ENCODE peak calls at places on chromosomes 3 and 15, in seven cellular contexts. P, E, M, I, W, A and J are unnamed samples.

GRCh38 chr3:65893631-65894030 is 145.1 kb downstream of the MAGI1 start:
- DNase-seq in P (no peak), E (no peak), M (no peak), I (no peak), W (no peak), A (no peak), J (no peak)

GRCh38 chr15:30953731-30954378 is 37.6 kb downstream of the MTMR10 start:
- DNase-seq in P (peak), E (peak), M (no peak), I (peak), W (peak), A (no peak), J (no peak)

GRCh38 chr3:97658670-97659285 is 105.8 kb upstream of the ARL6 start:
- DNase-seq in P (no peak), E (no peak), M (no peak), I (no peak), W (peak), A (no peak), J (no peak)

GRCh38 chr15:63327648-63328421 is 50.4 kb downstream of the APH1B start:
- DNase-seq in P (no peak), E (no peak), M (no peak), I (no peak), W (no peak), A (no peak), J (no peak)

GRCh38 chr3:168794427-168794826 is 698.7 kb upstream of the GOLIM4 start:
- DNase-seq in P (no peak), E (no peak), M (no peak), I (no peak), W (no peak), A (no peak), J (no peak)

GRCh38 chr3:138180375-138181029 is 5.8 kb upstream of the DBR1 start:
- DNase-seq in P (no peak), E (no peak), M (peak), I (no peak), W (peak), A (no peak), J (no peak)

GRCh38 chr3:150183619-150184425 is 213.1 kb upstream of the PFN2 start:
- DNase-seq in P (no peak), E (peak), M (peak), I (peak), W (peak), A (no peak), J (no peak)

GRCh38 chr15:92001307-92001706 is 147.8 kb downstream of the SLCO3A1 start:
- DNase-seq in P (no peak), E (no peak), M (no peak), I (no peak), W (no peak), A (no peak), J (no peak)

GRCh38 chr3:81419196-81419595 is 342.2 kb downstream of the GBE1 start:
- DNase-seq in P (no peak), E (no peak), M (no peak), I (no peak), W (peak), A (no peak), J (no peak)

GRCh38 chr15:52172869-52173268 is 18.3 kb downstream of the GNB5 start:
- DNase-seq in P (no peak), E (no peak), M (no peak), I (no peak), W (no peak), A (no peak), J (no peak)

GRCh38 chr3:12405432-12406272 is 78.6 kb upstream of the TSEN2 start:
- DNase-seq in P (peak), E (peak), M (no peak), I (no peak), W (no peak), A (no peak), J (no peak)

GRCh38 chr15:78212546-78213424 is 21.6 kb downstream of the ACSBG1 start:
- DNase-seq in P (peak), E (peak), M (no peak), I (peak), W (peak), A (no peak), J (no peak)

GRCh38 chr3:159751141-159751540 is 237.5 kb upstream of the IL12A start:
- DNase-seq in P (no peak), E (no peak), M (no peak), I (peak), W (peak), A (no peak), J (no peak)

GRCh38 chr3:66490984-66491383 is 9.8 kb downstream of the LRIG1 start:
- DNase-seq in P (no peak), E (no peak), M (no peak), I (no peak), W (no peak), A (no peak), J (no peak)

GRCh38 chr3:147616998-147617619 is 207.9 kb downstream of the ZIC1 start:
- DNase-seq in P (no peak), E (no peak), M (no peak), I (no peak), W (peak), A (no peak), J (no peak)

GRCh38 chr3:133838296-133838789 is 32.7 kb downstream of the SRPRB start:
- DNase-seq in P (no peak), E (no peak), M (no peak), I (no peak), W (no peak), A (no peak), J (no peak)

GRCh38 chr15:56176996-56177395 is 66.7 kb downstream of the RFX7 start:
- DNase-seq in P (no peak), E (no peak), M (no peak), I (no peak), W (no peak), A (no peak), J (no peak)

GRCh38 chr3:56725175-56725574 is 42.1 kb upstream of the TASOR start:
- DNase-seq in P (no peak), E (no peak), M (peak), I (no peak), W (no peak), A (peak), J (peak)

GRCh38 chr3:51891242-51892039 is 11.7 kb downstream of the IQCF1 start:
- DNase-seq in P (no peak), E (no peak), M (no peak), I (no peak), W (no peak), A (no peak), J (no peak)